ENCODE peak calls at places on chromosome 14, in four cellular contexts. K, J, L and B are unnamed samples.

GRCh38 chr14:52876311-52876710 is 74.5 kb downstream of the FERMT2 start:
- DNase-seq in L (no peak), K (no peak), J (no peak), B (no peak)

GRCh38 chr14:28057286-28058011 is 709.1 kb upstream of the FOXG1 start:
- DNase-seq in K (no peak), J (no peak), L (no peak), B (no peak)

GRCh38 chr14:50954811-50955372 is 10.6 kb upstream of the PYGL start:
- DNase-seq in L (peak), K (no peak), J (peak), B (peak)

GRCh38 chr14:101836131-101836530 is 74.6 kb downstream of the PPP2R5C start:
- DNase-seq in L (no peak), K (no peak), J (no peak), B (no peak)

GRCh38 chr14:91284146-91284790 is 39.8 kb upstream of the GPR68 start:
- DNase-seq in L (no peak), K (no peak), J (no peak), B (no peak)

GRCh38 chr14:80996049-80996901 is 40.9 kb downstream of the TSHR start:
- DNase-seq in J (peak), L (peak), K (no peak), B (peak)

GRCh38 chr14:76924363-76925151 is 98.3 kb downstream of the LRRC74A start:
- DNase-seq in K (peak), J (peak), L (no peak), B (peak)

GRCh38 chr14:36935976-36936678 is 236.3 kb downstream of the SLC25A21 start:
- DNase-seq in L (no peak), J (no peak), K (no peak), B (peak)

GRCh38 chr14:105486974-105487448 is 325 bp downstream of the CRIP1 start:
- DNase-seq in K (peak), L (no peak), J (no peak), B (no peak)

GRCh38 chr14:53060046-53060445 is 93.1 kb downstream of the DDHD1 start:
- DNase-seq in L (no peak), J (no peak), K (no peak), B (no peak)

GRCh38 chr14:59204305-59204704 is 15.8 kb downstream of the DAAM1 start:
- DNase-seq in J (no peak), K (no peak), L (no peak), B (no peak)

GRCh38 chr14:59208224-59208814 is 19.9 kb downstream of the DAAM1 start:
- DNase-seq in L (peak), J (no peak), K (no peak), B (no peak)

GRCh38 chr14:59206892-59207291 is 18.4 kb downstream of the DAAM1 start:
- DNase-seq in L (no peak), J (no peak), K (no peak), B (no peak)

GRCh38 chr14:59202031-59202430 is 13.6 kb downstream of the DAAM1 start:
- DNase-seq in L (no peak), K (no peak), J (no peak), B (no peak)

DNA sequence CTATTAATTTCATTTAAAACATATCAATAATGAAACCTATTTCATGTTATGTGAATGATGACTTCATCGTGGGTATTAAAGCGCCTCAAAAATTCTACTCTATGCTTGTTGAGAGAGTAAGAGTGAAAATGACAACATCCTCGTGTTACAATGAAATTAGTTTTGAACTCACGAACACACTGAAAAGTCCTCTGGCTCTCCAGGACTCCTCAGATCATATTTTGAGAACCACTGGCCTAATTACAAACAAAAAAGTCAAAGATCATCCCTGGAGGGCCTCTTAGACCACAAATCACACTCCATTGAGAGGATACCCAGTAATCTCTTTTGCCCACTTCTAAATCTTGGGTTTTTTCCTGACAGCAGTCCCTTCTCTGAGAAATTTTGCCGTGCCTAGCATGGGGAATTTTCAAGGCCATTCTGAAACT is 19.1 kb downstream of the DAAM1 start:
- DNase-seq in L (no peak), J (no peak), K (no peak), B (no peak)
- TF ChIP-seq HMGXB4 in L (no peak), J (no peak), K (no peak), B (no peak)

GRCh38 chr14:99427632-99428315 is 52.9 kb downstream of the SETD3 start:
- DNase-seq in L (no peak), K (no peak), J (no peak), B (no peak)
- TF ChIP-seq HMGXB4 in L (no peak), K (no peak), J (no peak), B (no peak)

DNA sequence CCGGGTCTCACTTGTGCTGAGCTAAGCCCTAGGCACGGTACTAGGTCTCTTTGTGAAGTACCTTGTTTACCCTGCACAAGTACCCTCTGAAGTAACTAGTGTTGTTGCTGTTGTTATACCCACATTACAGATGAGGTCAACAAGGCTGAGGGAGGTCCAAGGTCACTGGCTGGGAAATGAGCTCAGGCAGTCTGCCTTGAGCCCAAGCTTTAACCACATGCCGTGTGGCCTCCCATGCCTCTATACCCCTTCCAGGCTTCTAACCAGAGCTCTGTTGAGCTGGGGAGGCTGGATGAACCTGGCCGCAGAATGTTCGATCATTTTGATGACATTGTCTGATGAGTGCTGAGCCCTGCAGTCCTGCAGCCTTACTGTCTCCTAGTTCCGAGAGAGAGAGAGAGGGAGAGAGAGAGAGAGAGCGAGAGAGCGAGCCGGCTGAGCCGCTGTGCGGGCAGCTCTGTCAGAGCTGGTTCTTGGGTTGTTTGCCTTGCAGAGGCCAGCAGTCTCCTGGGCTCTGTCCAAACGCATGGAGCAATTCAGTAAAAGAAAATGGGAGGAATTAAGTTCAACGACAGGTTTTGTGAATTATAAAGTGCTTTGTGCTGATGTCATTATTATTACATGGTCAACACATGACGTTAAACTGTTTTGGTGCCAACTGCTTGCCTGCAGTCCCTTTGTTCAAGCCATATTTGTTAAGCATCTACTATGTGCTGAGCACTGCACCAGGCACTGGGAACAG is 13.1 kb downstream of the JDP2 start:
- DNase-seq in L (no peak), K (no peak), J (no peak), B (no peak)
- TF ChIP-seq HMGXB4 in L (no peak), K (no peak), J (no peak), B (no peak)

GRCh38 chr14:65370890-65371289 is 41.6 kb upstream of the FUT8 start:
- DNase-seq in L (no peak), K (no peak), J (no peak), B (no peak)

GRCh38 chr14:65377576-65377975 is 35.0 kb upstream of the FUT8 start:
- DNase-seq in L (no peak), J (no peak), K (no peak), B (peak)

GRCh38 chr14:65371784-65372183 is 40.7 kb upstream of the FUT8 start:
- DNase-seq in K (no peak), J (no peak), L (no peak), B (no peak)

GRCh38 chr14:65373011-65373670 is 39.4 kb upstream of the FUT8 start:
- DNase-seq in L (no peak), K (peak), J (no peak), B (no peak)

DNA sequence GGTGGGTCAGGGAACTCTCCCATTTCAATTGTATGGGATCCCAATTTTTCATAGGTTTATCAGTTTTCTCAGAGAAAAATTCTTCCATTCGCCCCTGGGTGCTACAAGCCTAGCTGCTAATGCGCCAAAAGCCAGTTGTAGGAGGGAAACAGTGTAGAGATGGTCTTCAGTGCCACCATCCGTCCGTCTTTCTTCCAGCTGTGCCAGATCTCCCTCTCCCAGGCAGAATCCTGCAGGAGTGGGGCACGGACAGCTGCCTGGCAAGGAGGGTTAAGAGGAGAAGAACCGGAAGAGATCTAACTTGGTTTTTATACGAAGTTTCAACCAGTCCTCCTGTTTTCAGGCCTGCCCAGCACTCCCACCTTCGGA is 38.9 kb upstream of the FUT8 start:
- DNase-seq in L (no peak), K (no peak), J (no peak), B (no peak)
- TF ChIP-seq HMGXB4 in L (no peak), K (no peak), J (no peak), B (no peak)

GRCh38 chr14:90050271-90050670 is 11.5 kb upstream of the KCNK13 start:
- DNase-seq in L (no peak), K (no peak), J (no peak), B (no peak)

GRCh38 chr14:90053044-90053443 is 8.8 kb upstream of the KCNK13 start:
- DNase-seq in K (no peak), J (no peak), L (no peak), B (no peak)

GRCh38 chr14:90045608-90046007 is 16.2 kb upstream of the KCNK13 start:
- DNase-seq in K (no peak), L (no peak), J (peak), B (no peak)

GRCh38 chr14:90054803-90055202 is 7.0 kb upstream of the KCNK13 start:
- DNase-seq in L (no peak), J (no peak), K (no peak), B (no peak)

DNA sequence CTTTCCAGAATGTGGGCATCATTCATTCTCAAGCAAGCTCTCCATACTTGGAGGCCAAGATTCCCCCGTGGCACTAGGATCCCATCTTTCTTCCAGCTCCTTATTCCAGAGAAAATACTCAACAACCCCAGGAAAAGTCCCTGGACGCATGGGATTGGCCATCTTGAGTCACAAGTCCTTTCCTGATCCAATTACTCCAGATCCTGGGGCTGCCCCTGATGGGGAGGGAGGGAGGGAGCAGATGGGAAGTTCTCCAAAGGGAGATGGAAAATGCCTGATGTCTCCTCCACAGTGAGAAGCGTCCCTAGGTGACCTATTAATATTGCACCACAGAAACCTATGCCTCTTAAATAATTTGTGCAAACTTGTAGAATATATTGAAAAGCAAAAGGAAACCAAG is 12.4 kb upstream of the KCNK13 start:
- DNase-seq in J (no peak), K (no peak), L (no peak), B (no peak)
- TF ChIP-seq HMGXB4 in J (no peak), K (no peak), L (no peak), B (no peak)

GRCh38 chr14:104130974-104131651 is 7.3 kb upstream of the KIF26A start:
- DNase-seq in L (no peak), J (peak), K (peak), B (peak)
- TF ChIP-seq HMGXB4 in L (no peak), J (no peak), K (no peak), B (no peak)

GRCh38 chr14:89657014-89657413 is 240.0 kb upstream of the FOXN3 start:
- DNase-seq in L (no peak), K (no peak), J (no peak), B (no peak)

GRCh38 chr14:89660183-89660582 is 243.2 kb upstream of the FOXN3 start:
- DNase-seq in K (no peak), J (no peak), L (no peak), B (no peak)

GRCh38 chr14:89665262-89665661 is 248.2 kb upstream of the FOXN3 start:
- DNase-seq in K (no peak), J (peak), L (no peak), B (no peak)

GRCh38 chr14:89658977-89659670 is 242.1 kb upstream of the FOXN3 start:
- DNase-seq in J (no peak), K (no peak), L (no peak), B (no peak)

DNA sequence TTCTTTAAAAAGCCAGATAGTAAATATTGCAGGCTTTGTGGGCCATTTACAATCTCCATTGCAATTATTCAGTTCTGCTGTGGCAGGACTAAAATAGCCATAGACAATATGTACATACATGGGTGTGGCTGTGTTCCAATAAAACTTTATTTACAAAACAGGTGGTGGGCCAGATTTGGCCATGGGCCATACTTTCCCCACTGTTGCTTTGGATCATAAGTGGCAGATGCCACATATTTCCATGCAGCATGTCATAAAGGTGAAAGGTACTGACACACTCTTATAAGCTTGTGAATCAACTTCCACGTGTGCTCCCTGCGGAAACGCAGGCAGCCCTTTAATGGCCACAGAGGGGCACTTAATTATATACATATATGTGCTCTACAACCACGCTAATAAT is 244.4 kb upstream of the FOXN3 start:
- DNase-seq in L (no peak), K (no peak), J (no peak), B (no peak)
- TF ChIP-seq HMGXB4 in L (no peak), K (no peak), J (no peak), B (no peak)

GRCh38 chr14:85634205-85634604 is 104.3 kb downstream of the FLRT2 start:
- DNase-seq in K (no peak), J (no peak), L (no peak), B (no peak)
- TF ChIP-seq HMGXB4 in K (no peak), J (no peak), L (no peak), B (no peak)

DNA sequence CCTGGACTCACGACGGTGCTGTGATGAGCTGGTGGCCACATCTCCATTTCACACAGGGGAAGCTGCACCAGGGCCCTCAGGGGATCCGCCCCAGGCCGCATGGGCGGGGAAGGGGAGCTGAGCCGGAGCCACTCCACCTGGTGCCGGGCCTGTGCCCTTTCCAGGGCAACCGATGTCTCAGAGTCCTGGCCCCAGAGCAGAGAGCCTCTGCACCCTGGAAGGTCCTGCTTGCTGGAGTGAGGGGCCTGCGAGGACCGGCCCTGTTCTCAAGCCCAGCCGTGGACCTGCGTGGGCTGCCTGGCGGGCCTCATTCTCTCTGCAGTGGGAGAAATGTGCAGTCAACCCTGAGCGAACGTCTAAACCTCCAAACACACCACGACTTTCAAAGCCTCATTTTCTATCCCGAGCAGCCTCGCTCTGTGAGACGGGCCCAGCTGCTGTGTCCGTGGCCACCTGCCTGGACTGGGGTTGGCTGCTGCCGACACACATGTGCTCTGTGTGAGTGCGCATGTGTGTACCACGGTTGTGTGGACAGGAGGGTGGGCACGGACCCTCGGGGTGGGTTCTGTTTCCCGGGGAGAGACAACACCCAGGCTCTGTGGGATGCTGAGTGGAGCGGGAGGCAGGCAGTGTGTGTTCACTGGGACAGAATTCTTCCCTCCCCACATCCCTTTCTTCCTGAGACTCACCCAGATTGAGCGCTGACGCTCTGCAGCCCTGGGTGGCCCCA is 163.5 kb downstream of the KIF26A start:
- DNase-seq in L (no peak), K (no peak), J (no peak), B (no peak)
- TF ChIP-seq HMGXB4 in L (no peak), K (no peak), J (no peak), B (no peak)